ENCODE peak calls at places on chromosome 20, in six cellular contexts. One of them, this sample, is unnamed. For H3K4me1, the result is how much of the 10 kb centered on the place peaks cover.

GRCh38 chr20:4828830-4829493 is 107.3 kb downstream of the PRND start:
- DNase-seq in HAP-1: no peak
- DNase-seq in sigmoid colon: peak
- DNase-seq in aorta: no peak
- DNase-seq in IMR-90: no peak
- DNase-seq in gastrocnemius medialis: no peak
- DNase-seq in this sample: no peak

GRCh38 chr20:5996765-5997164 is 46.3 kb downstream of the MCM8 start:
- DNase-seq in HAP-1: no peak
- DNase-seq in sigmoid colon: no peak
- DNase-seq in aorta: no peak
- DNase-seq in IMR-90: no peak
- DNase-seq in gastrocnemius medialis: no peak
- DNase-seq in this sample: no peak

GRCh38 chr20:56710577-56711465 is 81.7 kb downstream of the TFAP2C start:
- DNase-seq in HAP-1: no peak
- DNase-seq in sigmoid colon: no peak
- DNase-seq in aorta: no peak
- DNase-seq in IMR-90: peak
- DNase-seq in gastrocnemius medialis: no peak
- DNase-seq in this sample: no peak

GRCh38 chr20:5729348-5729747 is 20.9 kb upstream of the SHLD1 start:
- DNase-seq in HAP-1: no peak
- DNase-seq in sigmoid colon: no peak
- DNase-seq in aorta: no peak
- DNase-seq in IMR-90: peak
- DNase-seq in gastrocnemius medialis: no peak
- DNase-seq in this sample: no peak

GRCh38 chr20:36107881-36108280 is 46.7 kb upstream of the EPB41L1 start:
- DNase-seq in HAP-1: no peak
- DNase-seq in sigmoid colon: no peak
- DNase-seq in aorta: no peak
- DNase-seq in IMR-90: no peak
- DNase-seq in gastrocnemius medialis: no peak
- DNase-seq in this sample: no peak

GRCh38 chr20:39717976-39718375 is 755.8 kb downstream of the DHX35 start:
- DNase-seq in HAP-1: no peak
- DNase-seq in sigmoid colon: no peak
- DNase-seq in aorta: no peak
- DNase-seq in IMR-90: no peak
- DNase-seq in gastrocnemius medialis: no peak
- DNase-seq in this sample: no peak

GRCh38 chr20:22925613-22925983 is 109.5 kb upstream of the SSTR4 start:
- DNase-seq in HAP-1: no peak
- DNase-seq in sigmoid colon: no peak
- DNase-seq in aorta: no peak
- DNase-seq in IMR-90: no peak
- DNase-seq in gastrocnemius medialis: no peak
- DNase-seq in this sample: peak

GRCh38 chr20:44646641-44647274 is 4.7 kb downstream of the ADA start:
- DNase-seq in HAP-1: no peak
- DNase-seq in sigmoid colon: no peak
- DNase-seq in aorta: no peak
- DNase-seq in IMR-90: peak
- DNase-seq in gastrocnemius medialis: no peak
- DNase-seq in this sample: peak

DNA sequence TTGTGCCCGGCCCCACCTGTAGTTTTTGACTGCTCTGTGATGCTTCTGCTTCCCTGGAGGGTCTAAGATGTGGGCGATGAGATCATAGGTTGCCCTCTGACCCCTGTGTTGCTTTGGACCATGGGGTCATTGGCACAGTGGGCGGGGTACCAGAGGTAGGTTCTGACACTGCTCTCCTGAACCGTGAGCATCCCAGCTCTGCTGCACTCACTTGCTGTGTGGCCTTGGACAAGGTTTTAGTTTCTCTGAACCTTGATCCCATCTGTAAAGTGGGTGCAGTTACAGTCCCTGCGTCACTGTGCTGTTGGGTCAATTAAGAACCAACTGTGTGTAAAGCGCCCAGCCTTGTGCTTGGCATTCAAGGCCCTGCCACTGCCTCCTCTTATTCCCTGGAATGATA is 30.9 kb downstream of the SRC start:
- DNase-seq in HAP-1: no peak
- DNase-seq in sigmoid colon: peak
- DNase-seq in aorta: no peak
- DNase-seq in IMR-90: no peak
- DNase-seq in gastrocnemius medialis: no peak
- DNase-seq in this sample: no peak
- H3K4me1 ChIP-seq in HAP-1: under half
- H3K4me1 ChIP-seq in sigmoid colon: under half
- H3K4me1 ChIP-seq in aorta: under half
- H3K4me1 ChIP-seq in IMR-90: under half
- H3K4me1 ChIP-seq in gastrocnemius medialis: under half
- H3K4me1 ChIP-seq in this sample: under half

GRCh38 chr20:47320990-47321805 is 35.3 kb downstream of the ZMYND8 start:
- DNase-seq in HAP-1: no peak
- DNase-seq in sigmoid colon: no peak
- DNase-seq in aorta: no peak
- DNase-seq in IMR-90: no peak
- DNase-seq in gastrocnemius medialis: no peak
- DNase-seq in this sample: no peak

GRCh38 chr20:47328841-47329448 is 27.6 kb downstream of the ZMYND8 start:
- DNase-seq in HAP-1: no peak
- DNase-seq in sigmoid colon: peak
- DNase-seq in aorta: no peak
- DNase-seq in IMR-90: no peak
- DNase-seq in gastrocnemius medialis: no peak
- DNase-seq in this sample: no peak

GRCh38 chr20:47327711-47328110 is 28.8 kb downstream of the ZMYND8 start:
- DNase-seq in HAP-1: no peak
- DNase-seq in sigmoid colon: no peak
- DNase-seq in aorta: no peak
- DNase-seq in IMR-90: no peak
- DNase-seq in gastrocnemius medialis: no peak
- DNase-seq in this sample: no peak

GRCh38 chr20:47326718-47327137 is 29.8 kb downstream of the ZMYND8 start:
- DNase-seq in HAP-1: no peak
- DNase-seq in sigmoid colon: no peak
- DNase-seq in aorta: no peak
- DNase-seq in IMR-90: peak
- DNase-seq in gastrocnemius medialis: no peak
- DNase-seq in this sample: no peak

DNA sequence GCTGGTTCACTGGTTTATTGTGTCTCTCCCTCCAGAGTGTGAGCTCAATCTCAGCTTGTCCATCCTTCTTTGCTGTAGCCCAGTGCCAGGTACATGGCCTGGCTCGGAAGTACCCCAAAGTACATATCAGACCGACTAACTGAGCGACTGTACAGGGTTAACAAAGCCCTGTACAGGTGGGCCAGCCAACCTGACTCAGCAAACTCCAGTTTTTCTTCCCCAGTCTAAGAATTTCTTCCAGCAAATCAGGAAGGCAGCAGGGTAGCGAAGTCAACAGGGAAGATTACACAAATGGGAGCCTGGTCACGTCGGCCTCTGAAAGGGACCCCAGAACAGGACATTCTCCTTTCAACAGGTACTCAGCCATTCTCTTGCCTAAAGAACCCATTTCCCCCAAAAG is 31.3 kb downstream of the ZMYND8 start:
- DNase-seq in HAP-1: no peak
- DNase-seq in sigmoid colon: no peak
- DNase-seq in aorta: no peak
- DNase-seq in IMR-90: no peak
- DNase-seq in gastrocnemius medialis: no peak
- DNase-seq in this sample: no peak
- H3K4me1 ChIP-seq in HAP-1: under half
- H3K4me1 ChIP-seq in sigmoid colon: under half
- H3K4me1 ChIP-seq in aorta: under half
- H3K4me1 ChIP-seq in IMR-90: under half
- H3K4me1 ChIP-seq in gastrocnemius medialis: under half
- H3K4me1 ChIP-seq in this sample: under half

DNA sequence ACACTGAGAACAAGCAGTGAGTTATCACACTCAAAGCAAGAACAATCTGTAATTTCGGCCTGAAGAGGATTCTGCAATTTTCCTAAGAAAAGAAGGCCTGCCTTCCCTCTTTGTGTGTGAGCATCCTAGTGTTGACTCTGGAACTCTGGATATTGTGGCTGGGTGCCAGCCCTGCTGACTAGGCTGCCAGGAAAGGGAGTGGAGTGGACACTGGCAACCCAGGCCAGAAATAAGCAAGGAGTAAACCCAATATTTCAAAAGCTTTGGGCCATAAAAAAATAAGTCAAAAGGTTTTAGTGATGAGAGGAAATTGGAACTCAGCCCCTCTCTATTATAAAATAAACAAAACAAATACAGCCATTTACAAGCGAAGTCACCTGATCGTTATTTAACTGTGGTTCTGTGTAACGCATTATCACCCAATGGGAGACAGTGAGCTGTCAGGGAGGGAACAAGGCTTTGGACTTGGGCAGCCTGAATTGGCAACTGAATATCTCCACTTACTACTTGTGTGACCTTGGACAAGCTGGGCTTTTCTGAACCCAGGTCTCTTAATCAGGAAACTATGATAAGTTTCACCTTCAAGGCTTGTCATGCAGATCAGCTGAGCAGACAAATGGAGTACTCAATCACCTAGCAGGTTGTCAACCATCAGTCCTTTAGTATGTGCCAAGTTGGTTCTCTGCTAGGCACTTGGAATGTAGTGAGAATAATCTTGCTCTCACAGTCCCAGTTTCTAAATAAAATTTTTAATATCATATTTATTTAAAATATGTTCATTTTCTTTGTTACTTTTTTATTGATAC is 196.2 kb downstream of the PAX1 start:
- DNase-seq in HAP-1: no peak
- DNase-seq in sigmoid colon: peak
- DNase-seq in aorta: peak
- DNase-seq in IMR-90: no peak
- DNase-seq in gastrocnemius medialis: peak
- DNase-seq in this sample: no peak
- H3K4me1 ChIP-seq in HAP-1: under half
- H3K4me1 ChIP-seq in sigmoid colon: under half
- H3K4me1 ChIP-seq in aorta: under half
- H3K4me1 ChIP-seq in IMR-90: under half
- H3K4me1 ChIP-seq in gastrocnemius medialis: under half
- H3K4me1 ChIP-seq in this sample: under half

DNA sequence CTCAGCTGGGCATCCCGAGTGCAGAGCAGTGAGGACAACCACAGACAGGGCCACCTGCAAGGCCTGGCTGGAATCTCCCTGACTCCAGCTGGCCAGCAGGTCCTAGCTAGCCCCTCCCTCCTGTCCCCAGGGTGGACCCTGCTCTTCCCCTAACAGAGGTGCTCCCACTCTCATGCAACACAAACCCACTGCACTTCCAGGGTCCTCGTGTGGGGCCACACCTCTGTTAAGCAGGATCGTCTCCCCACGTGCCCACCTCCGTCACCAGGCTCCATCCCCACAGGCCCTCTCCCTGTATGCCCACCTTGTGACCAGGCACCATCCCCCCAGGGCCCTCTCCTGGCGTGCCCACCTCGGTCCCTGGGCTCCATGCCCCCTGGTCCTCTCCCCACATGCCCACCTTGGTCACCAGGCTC is 17.3 kb downstream of the TAF4 start:
- DNase-seq in HAP-1: no peak
- DNase-seq in sigmoid colon: no peak
- DNase-seq in aorta: peak
- DNase-seq in IMR-90: no peak
- DNase-seq in gastrocnemius medialis: no peak
- DNase-seq in this sample: no peak
- H3K4me1 ChIP-seq in HAP-1: under half
- H3K4me1 ChIP-seq in sigmoid colon: under half
- H3K4me1 ChIP-seq in aorta: under half
- H3K4me1 ChIP-seq in IMR-90: under half
- H3K4me1 ChIP-seq in gastrocnemius medialis: under half
- H3K4me1 ChIP-seq in this sample: under half

This sample was measured in foreskin keratinocyte.